ENCODE peak calls at places on chromosomes 7 and 10, in six cellular contexts. U, C, K, I, R and D are unnamed samples.

GRCh38 chr7:74083928-74084721 is 521 bp downstream of the LIMK1 start:
- DNase-seq in I (no peak), R (no peak), U (no peak), K (peak; percentile 50), C (peak; percentile 56), D (peak; percentile 49)

GRCh38 chr10:21079330-21079658 is 182.2 kb upstream of the NEBL start:
- DNase-seq in U (no peak), R (no peak), C (no peak), K (no peak), I (no peak), D (no peak)

GRCh38 chr10:108787932-108788331 is 1135.4 kb downstream of the XPNPEP1 start:
- DNase-seq in K (no peak), I (no peak), U (no peak), C (no peak), R (no peak), D (no peak)

GRCh38 chr10:21524526-21525366 is 736 bp downstream of the SKIDA1 start:
- DNase-seq in R (no peak), I (no peak), U (no peak), K (no peak), C (peak; percentile 45), D (no peak)

GRCh38 chr7:105675873-105676484 is 94.7 kb upstream of the EFCAB10 start:
- DNase-seq in U (no peak), C (peak; percentile 59), I (peak; percentile 75), K (peak; percentile 60), R (no peak), D (no peak)

GRCh38 chr7:44735403-44736165 is 13.1 kb upstream of the ZMIZ2 start:
- DNase-seq in K (no peak), R (no peak), I (no peak), C (no peak), U (peak; percentile 93), D (peak; percentile 84)

GRCh38 chr7:30320392-30320791 is 36.0 kb downstream of the ZNRF2 start:
- DNase-seq in U (no peak), C (no peak), K (no peak), R (no peak), I (no peak), D (no peak)

GRCh38 chr10:61244261-61244775 is 208.9 kb downstream of the TMEM26 start:
- DNase-seq in I (no peak), R (no peak), C (peak; percentile 0), U (no peak), K (no peak), D (no peak)

GRCh38 chr10:1715821-1716220 is 21.5 kb downstream of the ADARB2 start:
- DNase-seq in I (no peak), U (no peak), K (no peak), R (peak; percentile 40), C (peak; percentile 24), D (peak; percentile 43)

GRCh38 chr10:75469018-75469616 is 37.7 kb downstream of the LRMDA start:
- DNase-seq in K (no peak), I (no peak), C (no peak), R (no peak), U (peak; percentile 86), D (no peak)

GRCh38 chr10:80201592-80202256 is 3.6 kb downstream of the ANXA11 start:
- DNase-seq in K (no peak), C (no peak), I (no peak), U (no peak), R (no peak), D (no peak)